ENCODE peak calls at places on chromosomes 5 and 9, in ten cellular contexts. F is SJSA1; R is CD4-positive, alpha-beta T cell; B is colonic mucosa; E is MM.1S; T is GM20000; N is M059J; Q is effector memory CD4-positive, alpha-beta T cell; Z is globus pallidus; H is stimulated activated CD8-positive, alpha-beta memory T cell treated with anti-CD3 and anti-CD28 coated beads, Interleukin-4, amount 100 ng/mL, for 1 hour. O is an unnamed sample.
A peak's percentile ranks its signal among the peaks of the same experiment; 100 is the strongest.

GRCh38 chr5:142886956-142887355 is 116.8 kb downstream of the ARHGAP26 start:
- DNase-seq in E (no peak), Z (no peak), F (no peak), Q (no peak), R (no peak), H (no peak), B (no peak), N (no peak), T (no peak), O (no peak)

GRCh38 chr9:133496901-133497411 is 18.1 kb upstream of the SLC2A6 start:
- DNase-seq in T (no peak), F (no peak), E (no peak), Q (no peak), Z (no peak), N (no peak), R (no peak), H (no peak), B (no peak), O (peak; percentile 44)

GRCh38 chr9:27247756-27248155 is 49.2 kb downstream of the EQTN start:
- DNase-seq in Z (peak; percentile 33), Q (no peak), N (peak; percentile 67), T (peak; percentile 35), H (no peak), B (peak; percentile 58), R (no peak), F (peak; percentile 33), E (peak; percentile 7), O (no peak)

GRCh38 chr9:133323211-133323610 is 12.8 kb downstream of the SURF6 start:
- DNase-seq in Q (no peak), T (no peak), F (no peak), Z (no peak), R (no peak), B (no peak), H (no peak), N (no peak), E (no peak), O (no peak)

GRCh38 chr5:173974688-173975239 is 14.2 kb upstream of the C5orf47 start:
- DNase-seq in F (no peak), B (no peak), Q (no peak), N (no peak), Z (no peak), R (no peak), H (no peak), T (no peak), E (no peak), O (no peak)

GRCh38 chr5:40550481-40550880 is 129.2 kb upstream of the PTGER4 start:
- DNase-seq in H (no peak), Q (no peak), E (no peak), N (peak; percentile 22), T (no peak), B (no peak), Z (no peak), R (no peak), F (no peak), O (no peak)

GRCh38 chr9:127647451-127647850 is 35.4 kb downstream of the STXBP1 start:
- DNase-seq in Z (no peak), T (no peak), H (no peak), E (no peak), B (no peak), N (no peak), F (no peak), Q (no peak), R (no peak), O (no peak)

GRCh38 chr9:95085036-95085770 is 232.3 kb downstream of the FANCC start:
- DNase-seq in Z (no peak), Q (no peak), T (no peak), N (no peak), H (no peak), R (no peak), F (no peak), E (no peak), B (no peak), O (no peak)

GRCh38 chr9:97980479-97980803 is 2.7 kb upstream of the ANP32B start:
- DNase-seq in B (peak; percentile 56), Z (peak; percentile 57), H (no peak), Q (no peak), N (no peak), T (no peak), F (no peak), E (no peak), R (no peak), O (peak; percentile 40)

GRCh38 chr9:107274953-107275422 is 8.1 kb upstream of the RAD23B start:
- DNase-seq in Q (no peak), B (no peak), H (no peak), F (peak; percentile 81), T (no peak), E (no peak), N (peak; percentile 97), Z (no peak), R (no peak), O (no peak)

GRCh38 chr9:105693435-105694275 is 686 bp upstream of the TMEM38B start:
- DNase-seq in F (no peak), Q (no peak), H (no peak), T (peak; percentile 39), N (peak; percentile 16), E (peak; percentile 19), B (no peak), Z (peak; percentile 18), R (no peak), O (no peak)

GRCh38 chr9:4375424-4376195 is 75.7 kb upstream of the GLIS3 start:
- DNase-seq in T (peak; percentile 16), Z (peak; percentile 19), Q (no peak), B (no peak), H (no peak), F (peak; percentile 22), N (peak; percentile 65), E (peak; percentile 25), R (no peak), O (no peak)

GRCh38 chr9:22447607-22448305 is 1.1 kb downstream of the DMRTA1 start:
- DNase-seq in H (no peak), Q (no peak), F (no peak), T (no peak), R (no peak), N (peak; percentile 42), E (peak; percentile 25), Z (no peak), B (peak; percentile 39), O (peak; percentile 34)

GRCh38 chr5:133992429-133993151 is 12.2 kb downstream of the VDAC1 start:
- DNase-seq in R (no peak), H (no peak), B (no peak), T (no peak), Q (no peak), Z (no peak), N (no peak), F (peak; percentile 42), E (no peak), O (no peak)

GRCh38 chr9:99003308-99003707 is 59.6 kb downstream of the COL15A1 start:
- DNase-seq in B (no peak), Z (no peak), H (no peak), Q (no peak), E (no peak), N (no peak), T (no peak), R (no peak), F (no peak), O (no peak)

GRCh38 chr5:59596586-59597348 is 296.8 kb downstream of the PDE4D start:
- DNase-seq in Q (no peak), B (no peak), F (peak; percentile 9), T (no peak), Z (no peak), H (no peak), R (no peak), N (peak; percentile 62), E (peak; percentile 12), O (no peak)

GRCh38 chr9:7211657-7212056 is 453.9 kb downstream of the KDM4C start:
- DNase-seq in B (no peak), N (no peak), Q (no peak), T (no peak), H (no peak), Z (no peak), R (no peak), E (no peak), F (no peak), O (no peak)

GRCh38 chr9:127723450-127723849 is 7.6 kb downstream of the TTC16 start:
- DNase-seq in Z (no peak), Q (no peak), H (no peak), T (no peak), N (peak; percentile 86), F (no peak), R (no peak), E (no peak), B (peak; percentile 55), O (peak; percentile 38)

GRCh38 chr5:43019615-43020293 is 20.4 kb downstream of the ANXA2R start:
- DNase-seq in Q (peak; percentile 81), H (peak; percentile 69), F (no peak), B (peak; percentile 79), T (peak; percentile 58), N (peak; percentile 96), E (peak; percentile 98), R (peak; percentile 78), Z (no peak), O (peak; percentile 75)

O was measured in mucosa of descending colon.